ENCODE peak calls at places on chromosomes 16 and 17, in nine cellular contexts. I, J, A, Z, X, V, G, O and F are unnamed samples.

GRCh38 chr16:1610071-1610840 is 1.6 kb downstream of the IFT140 start:
- DNase-seq in X (peak; percentile 94), Z (peak; percentile 93), O (peak; percentile 94), V (peak; percentile 68), A (peak; percentile 76), J (peak; percentile 92), G (peak; percentile 99), I (peak; percentile 90), F (peak; percentile 93)

GRCh38 chr16:54446639-54447038 is 160.1 kb upstream of the IRX3 start:
- DNase-seq in A (peak; percentile 33), J (peak; percentile 5), V (no peak), X (no peak), Z (peak; percentile 87), G (no peak), O (no peak), I (peak; percentile 34), F (no peak)

GRCh38 chr16:12210258-12210880 is 233.8 kb downstream of the SNX29 start:
- DNase-seq in I (no peak), A (no peak), V (no peak), J (no peak), Z (no peak), O (no peak), G (no peak), X (no peak), F (no peak)

GRCh38 chr17:8818047-8818446 is 18.9 kb upstream of the MFSD6L start:
- DNase-seq in A (no peak), O (no peak), V (no peak), J (no peak), X (peak; percentile 32), G (no peak), I (no peak), Z (peak; percentile 35), F (no peak)

GRCh38 chr16:660459-661183 is 7.3 kb upstream of the RHOT2 start:
- DNase-seq in X (peak; percentile 96), J (peak; percentile 94), O (peak; percentile 91), V (no peak), G (peak; percentile 94), A (peak; percentile 87), Z (peak; percentile 93), I (peak; percentile 91), F (peak; percentile 97)

GRCh38 chr17:60874772-60875171 is 197.1 kb downstream of the BCAS3 start:
- DNase-seq in J (no peak), G (no peak), V (no peak), A (no peak), O (no peak), I (no peak), X (no peak), Z (no peak), F (no peak)

GRCh38 chr16:24493859-24494258 is 45.5 kb upstream of the RBBP6 start:
- DNase-seq in V (no peak), Z (no peak), X (no peak), I (no peak), G (no peak), A (no peak), O (no peak), J (peak; percentile 18), F (no peak)

GRCh38 chr16:22816475-22816874 is 2.5 kb downstream of the HS3ST2 start:
- DNase-seq in O (no peak), I (no peak), X (no peak), V (no peak), A (no peak), Z (no peak), G (no peak), J (peak; percentile 43), F (no peak)

GRCh38 chr16:57748596-57748995 is 13.0 kb downstream of the KATNB1 start:
- DNase-seq in X (no peak), V (no peak), G (peak; percentile 39), O (no peak), A (no peak), J (no peak), Z (no peak), I (no peak), F (no peak)

GRCh38 chr17:29627951-29628350 is 5.2 kb upstream of the CORO6 start:
- DNase-seq in I (no peak), J (no peak), Z (no peak), V (no peak), O (no peak), X (no peak), G (no peak), A (no peak), F (no peak)
- H3K27ac ChIP-seq in I (no peak overlapping the region), J (no peak overlapping the region), Z (no peak overlapping the region), V (no peak overlapping the region), O (no peak overlapping the region), X (no peak overlapping the region), G (no peak overlapping the region), A (no peak overlapping the region), F (no peak overlapping the region)

DNA sequence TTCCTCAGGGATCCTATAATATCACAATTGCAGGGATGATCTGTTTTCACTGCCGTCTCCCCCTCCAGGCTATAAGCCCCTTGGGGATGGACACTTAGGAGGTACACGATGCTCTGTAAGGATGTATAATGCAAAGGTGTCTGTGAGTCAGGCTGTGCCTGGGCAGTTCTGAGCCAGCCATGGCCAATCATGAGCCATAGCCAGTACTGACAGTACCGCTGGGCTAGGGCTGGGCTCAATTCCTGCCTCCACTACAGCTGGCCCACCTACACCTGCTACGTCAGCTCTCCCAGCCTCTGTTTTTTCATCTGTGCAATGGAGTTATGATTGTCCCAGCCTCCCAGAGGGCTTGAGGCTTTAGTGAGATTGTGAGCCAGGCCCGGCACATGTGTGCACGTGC is 2.8 kb upstream of the WNT9B start:
- DNase-seq in I (no peak), G (no peak), J (no peak), V (no peak), Z (no peak), A (no peak), O (no peak), X (no peak), F (no peak)
- TF ChIP-seq EP300 in I (no peak), G (no peak), J (no peak), V (no peak), Z (no peak), A (no peak), O (no peak), X (no peak), F (no peak)

GRCh38 chr16:47258874-47259461 is 115.2 kb upstream of the NETO2 start:
- DNase-seq in X (no peak), O (no peak), J (peak; percentile 52), I (no peak), V (no peak), A (no peak), G (no peak), Z (no peak), F (no peak)
- TF ChIP-seq CTCF in X (peak; percentile 15), O (peak; percentile 25), J (peak; percentile 56), I (no peak), V (peak; percentile 47), A (no peak), G (peak; percentile 34), Z (no peak), F (peak; percentile 45)

DNA sequence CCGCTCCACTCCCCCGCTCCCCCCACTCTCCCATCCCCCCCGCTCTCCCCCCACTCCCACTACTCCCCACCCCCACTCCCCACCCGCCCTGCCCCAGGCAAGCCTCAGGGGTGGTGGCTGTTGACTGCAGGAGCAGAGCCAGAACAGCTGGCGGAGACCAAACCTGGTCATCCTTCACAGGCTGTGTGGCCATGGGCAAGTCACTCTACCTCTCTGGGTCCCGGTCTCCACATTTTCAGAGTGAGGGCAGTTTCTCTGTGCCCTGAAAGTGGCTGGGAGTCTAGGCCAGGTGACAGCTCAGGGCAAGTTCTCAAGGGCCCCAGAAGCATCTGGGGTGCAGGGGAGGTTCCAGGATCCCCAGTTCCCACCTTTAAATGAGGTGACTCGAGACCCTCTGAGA is 15.1 kb upstream of the BAHCC1 start:
- DNase-seq in V (no peak), O (no peak), J (no peak), A (no peak), X (no peak), Z (no peak), I (no peak), G (no peak), F (no peak)
- H3K27ac ChIP-seq in V (no peak overlapping the region), O (no peak overlapping the region), J (no peak overlapping the region), A (no peak overlapping the region), X (no peak overlapping the region), Z (no peak overlapping the region), I (no peak overlapping the region), G (no peak overlapping the region), F (no peak overlapping the region)